ENCODE peak calls at places on chromosomes 7 and 10, in six cellular contexts. E is A549, H is H1, C is WTC11, Y is HepG2, K is K562. P is an unnamed sample.

GRCh38 chr7:14510268-14510667 is 392.3 kb downstream of the DGKB start:
- DNase-seq in E (no peak), H (no peak), C (no peak), Y (no peak), K (no peak), P (no peak)

GRCh38 chr10:60434418-60435046 is 44.9 kb upstream of the ANK3 start:
- DNase-seq in E (peak; percentile 67), H (no peak), C (peak; percentile 15), Y (peak; percentile 35), K (peak; percentile 53), P (peak; percentile 78)

GRCh38 chr10:112751651-112752050 is 198.4 kb upstream of the TCF7L2 start:
- DNase-seq in E (no peak), H (no peak), C (no peak), Y (no peak), K (no peak), P (no peak)

GRCh38 chr7:17774248-17774647 is 166.0 kb downstream of the SNX13 start:
- DNase-seq in E (peak; percentile 18), H (no peak), C (no peak), Y (no peak), K (no peak), P (no peak)

GRCh38 chr10:70348228-70348850 is 34.1 kb downstream of the LRRC20 start:
- DNase-seq in E (peak; percentile 17), H (no peak), C (peak; percentile 64), Y (no peak), K (peak; percentile 84), P (peak; percentile 30)

GRCh38 chr10:21907436-21907835 is 96.1 kb downstream of the DNAJC1 start:
- DNase-seq in E (no peak), H (no peak), C (no peak), Y (no peak), K (no peak), P (no peak)

GRCh38 chr10:94673614-94674321 is 9.8 kb upstream of the CYP2C18 start:
- DNase-seq in E (peak; percentile 35), H (no peak), C (no peak), Y (no peak), K (no peak), P (no peak)

GRCh38 chr7:28865494-28866257 is 92.5 kb downstream of the TRIL start:
- DNase-seq in E (no peak), H (no peak), C (no peak), Y (no peak), K (no peak), P (no peak)

GRCh38 chr7:51121945-51122425 is 194.6 kb downstream of the COBL start:
- DNase-seq in E (no peak), H (no peak), C (no peak), Y (no peak), K (no peak), P (peak; percentile 92)

GRCh38 chr7:118478236-118478635 is 253.7 kb downstream of the ANKRD7 start:
- DNase-seq in E (no peak), H (no peak), C (no peak), Y (no peak), K (no peak), P (no peak)

GRCh38 chr7:24971333-24972165 is 8.4 kb downstream of the OSBPL3 start:
- DNase-seq in E (peak; percentile 22), H (no peak), C (no peak), Y (peak; percentile 80), K (peak; percentile 43), P (peak; percentile 56)

GRCh38 chr7:23058412-23059096 is 44.6 kb upstream of the HYCC1 start:
- DNase-seq in E (no peak), H (no peak), C (no peak), Y (no peak), K (no peak), P (no peak)

GRCh38 chr7:69898189-69898588 is 299.9 kb downstream of the AUTS2 start:
- DNase-seq in E (no peak), H (no peak), C (no peak), Y (no peak), K (no peak), P (no peak)

GRCh38 chr7:128262273-128263028 is 21.4 kb downstream of the LEP start:
- DNase-seq in E (no peak), H (no peak), C (no peak), Y (no peak), K (no peak), P (no peak)

GRCh38 chr10:28818645-28819036 is 141.3 kb downstream of the BAMBI start:
- DNase-seq in E (peak; percentile 53), H (no peak), C (no peak), Y (no peak), K (no peak), P (no peak)

GRCh38 chr10:35552622-35553342 is 52.4 kb upstream of the GJD4 start:
- DNase-seq in E (no peak), H (no peak), C (no peak), Y (no peak), K (no peak), P (peak; percentile 16)

GRCh38 chr10:46247808-46248569 is 38.8 kb upstream of the ANTXRL start:
- DNase-seq in E (no peak), H (no peak), C (no peak), Y (no peak), K (peak; percentile 75), P (no peak)

GRCh38 chr7:133859191-133859590 is 267.9 kb upstream of the LRGUK start:
- DNase-seq in E (no peak), H (peak; percentile 21), C (no peak), Y (no peak), K (no peak), P (no peak)
- TF ChIP-seq JUN in E (no peak), H (no peak), C (no peak), Y (no peak), K (no peak), P (no peak)

DNA sequence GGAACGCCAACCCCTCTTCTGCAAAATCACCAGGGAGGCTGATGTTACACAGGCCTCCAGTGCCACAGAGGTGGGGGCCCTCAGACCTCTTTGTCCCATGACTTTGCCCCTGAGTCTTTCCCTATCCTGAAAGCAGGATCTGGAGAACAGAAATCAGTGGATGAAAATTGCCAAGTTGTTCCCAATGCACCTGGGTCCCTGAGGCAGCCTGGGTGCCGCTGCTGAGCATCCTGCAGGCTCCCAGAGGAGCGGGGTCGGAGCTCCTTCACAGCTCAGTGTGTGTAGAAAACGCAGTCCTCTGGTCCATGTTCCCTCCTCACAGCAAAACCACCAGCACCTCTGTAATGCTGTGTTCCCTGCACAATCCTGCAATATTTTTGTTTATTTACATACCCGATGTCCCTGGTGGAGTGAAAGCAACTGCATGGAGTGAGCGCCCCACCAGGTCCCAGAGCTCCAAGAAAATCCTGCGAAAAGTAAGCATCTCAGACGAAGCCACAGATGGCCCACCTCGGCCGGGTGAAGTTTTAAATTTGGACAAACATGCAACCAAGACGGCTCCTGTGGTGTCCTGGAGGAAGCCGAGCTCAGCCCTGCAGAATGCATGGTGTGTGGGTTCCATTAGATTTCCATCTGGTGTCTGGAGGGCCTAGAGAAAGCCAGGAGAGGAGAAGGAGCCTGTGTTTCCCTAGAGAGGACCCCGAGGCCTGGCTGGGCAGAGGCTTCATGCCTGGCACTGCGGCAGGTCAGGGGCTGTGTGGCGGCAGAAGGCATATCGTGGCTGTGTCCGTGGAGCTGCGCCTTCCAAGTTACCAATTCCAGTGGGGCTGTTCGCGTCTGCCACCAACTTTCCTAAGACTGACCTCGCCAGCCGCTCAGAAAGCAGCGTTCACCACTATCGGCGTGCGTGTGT is 235.2 kb downstream of the WDR37 start:
- DNase-seq in E (no peak), H (no peak), C (no peak), Y (no peak), K (no peak), P (no peak)
- TF ChIP-seq JUN in E (no peak), H (no peak), C (no peak), Y (no peak), K (no peak), P (no peak)

GRCh38 chr10:96706331-96706853 is 13.9 kb downstream of the PIK3AP1 start:
- DNase-seq in E (no peak), H (no peak), C (no peak), Y (no peak), K (no peak), P (no peak)
- TF ChIP-seq JUN in E (no peak), H (no peak), C (no peak), Y (no peak), K (no peak), P (no peak)

GRCh38 chr10:133277277-133277992 is 767 bp upstream of the ADAM8 start:
- DNase-seq in E (no peak), H (no peak), C (no peak), Y (no peak), K (no peak), P (no peak)

GRCh38 chr10:133277993-133278576 is 1.4 kb upstream of the ADAM8 start:
- DNase-seq in E (no peak), H (no peak), C (no peak), Y (peak; percentile 72), K (no peak), P (no peak)

GRCh38 chr10:133279266-133279960 is 2.7 kb upstream of the ADAM8 start:
- DNase-seq in E (no peak), H (no peak), C (no peak), Y (no peak), K (no peak), P (no peak)

GRCh38 chr10:133279961-133280283 is 3.3 kb upstream of the ADAM8 start:
- DNase-seq in E (no peak), H (no peak), C (no peak), Y (no peak), K (no peak), P (no peak)

DNA sequence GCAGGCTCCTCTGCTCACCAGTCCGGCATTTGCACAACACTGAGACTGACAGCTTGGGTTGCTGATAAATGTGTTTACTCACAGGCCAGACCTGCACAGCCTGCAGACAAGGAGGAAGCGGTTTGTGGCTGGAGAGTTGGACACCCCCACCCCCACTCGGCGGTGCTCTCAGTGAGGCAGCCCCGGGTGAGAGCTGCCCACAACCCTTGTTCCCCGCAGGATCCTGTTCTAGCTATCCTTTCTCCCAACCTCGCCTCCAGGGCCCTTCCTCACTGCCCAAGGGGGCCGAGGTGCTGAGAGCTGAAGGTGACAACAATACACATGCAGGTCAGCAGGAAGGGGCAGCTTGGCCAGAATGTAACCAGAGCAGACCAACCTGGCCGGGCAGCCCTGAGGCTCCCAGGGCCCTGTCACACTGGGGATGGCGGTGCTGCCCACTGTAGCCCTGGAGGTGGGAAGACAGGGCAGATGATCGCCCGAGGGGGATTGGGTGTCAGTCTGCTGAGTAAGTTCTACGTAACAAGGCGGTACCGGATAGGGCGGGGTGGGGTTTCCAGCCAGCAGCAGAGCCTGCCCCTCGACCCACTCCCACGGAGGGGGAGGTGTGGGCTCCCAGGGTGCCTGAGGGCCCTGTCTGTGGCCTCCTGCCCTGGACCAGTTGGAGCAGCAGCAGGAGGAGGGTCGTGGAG is 2.1 kb upstream of the ADAM8 start:
- DNase-seq in E (no peak), H (no peak), C (no peak), Y (peak; percentile 72), K (peak; percentile 80), P (no peak)
- TF ChIP-seq JUN in E (no peak), H (no peak), C (no peak), Y (no peak), K (no peak), P (no peak)

GRCh38 chr7:8035647-8036518 is 67.3 kb downstream of the GLCCI1 start:
- DNase-seq in E (peak; percentile 35), H (no peak), C (no peak), Y (peak; percentile 44), K (no peak), P (peak; percentile 46)
- TF ChIP-seq JUN in E (no peak), H (no peak), C (no peak), Y (no peak), K (no peak), P (no peak)